ENCODE peak calls at places on chromosomes 16 and 17, in four cellular contexts. E is aorta, S is stomach, K is psoas muscle. H is an unnamed sample.

GRCh38 chr16:70697601-70698170 is 11.8 kb upstream of the MTSS2 start:
- DNase-seq in E (no peak), S (no peak), K (no peak), H (no peak)

GRCh38 chr16:49474741-49475140 is 101.1 kb downstream of the C16orf78 start:
- DNase-seq in E (peak; percentile 31), S (no peak), K (no peak), H (no peak)

GRCh38 chr16:54647731-54648221 is 282.9 kb upstream of the IRX5 start:
- DNase-seq in E (no peak), S (no peak), K (no peak), H (no peak)

GRCh38 chr17:81961087-81961514 is at the start of gene NOTUM:
- DNase-seq in E (no peak), S (no peak), K (peak; percentile 54), H (no peak)

GRCh38 chr17:58303981-58304734 is 23.4 kb upstream of the MPO start:
- DNase-seq in E (no peak), S (peak; percentile 52), K (no peak), H (peak; percentile 52)

GRCh38 chr17:78381601-78382168 is 3.2 kb downstream of the PGS1 start:
- DNase-seq in E (no peak), S (no peak), K (no peak), H (peak; percentile 40)

GRCh38 chr16:72530434-72530833 is 358.5 kb upstream of the PMFBP1 start:
- DNase-seq in E (no peak), S (no peak), K (no peak), H (no peak)

GRCh38 chr17:13076905-13077304 is 59.1 kb upstream of the ELAC2 start:
- DNase-seq in E (no peak), S (no peak), K (no peak), H (no peak)

GRCh38 chr17:17235212-17236174 is 1.5 kb downstream of the FLCN start:
- DNase-seq in E (no peak), S (no peak), K (no peak), H (no peak)

GRCh38 chr16:81095653-81095952 is 592 bp downstream of the GCSH start:
- DNase-seq in E (no peak), S (no peak), K (no peak), H (no peak)

GRCh38 chr17:43545383-43545632 is 832 bp downstream of the ETV4 start:
- DNase-seq in E (peak; percentile 52), S (peak; percentile 28), K (peak; percentile 33), H (peak; percentile 40)

GRCh38 chr16:61617214-61617783 is 418.9 kb downstream of the CDH8 start:
- DNase-seq in E (no peak), S (no peak), K (no peak), H (no peak)

GRCh38 chr17:6241381-6241780 is 171.2 kb downstream of the WSCD1 start:
- DNase-seq in E (no peak), S (no peak), K (no peak), H (no peak)

GRCh38 chr17:71444011-71444574 is 676.7 kb upstream of the SOX9 start:
- DNase-seq in E (no peak), S (no peak), K (no peak), H (no peak)

GRCh38 chr16:12002447-12003006 is 26.0 kb downstream of the SNX29 start:
- DNase-seq in E (no peak), S (no peak), K (no peak), H (no peak)

GRCh38 chr17:82388223-82388921 is 16.8 kb downstream of the UTS2R start:
- DNase-seq in E (no peak), S (peak; percentile 80), K (peak; percentile 59), H (no peak)

GRCh38 chr16:5907544-5907943 is 809.9 kb upstream of the EEF2KMT start:
- DNase-seq in E (no peak), S (no peak), K (no peak), H (no peak)

GRCh38 chr17:68394608-68395331 is 62.5 kb downstream of the WIPI1 start:
- DNase-seq in E (no peak), S (no peak), K (no peak), H (no peak)

GRCh38 chr17:21072623-21073278 is 29.9 kb upstream of the USP22 start:
- DNase-seq in E (no peak), S (no peak), K (no peak), H (no peak)

GRCh38 chr17:4968166-4968915 is 724 bp upstream of the SPAG7 start:
- DNase-seq in E (peak; percentile 61), S (no peak), K (no peak), H (no peak)

GRCh38 chr17:38735161-38735997 is 5.2 kb downstream of the CISD3 start:
- DNase-seq in E (peak; percentile 72), S (peak; percentile 60), K (peak; percentile 74), H (peak; percentile 54)

GRCh38 chr16:56658476-56658875 is 717 bp downstream of the MT1F start:
- DNase-seq in E (no peak), S (no peak), K (no peak), H (no peak)
- H3K4me3 ChIP-seq in E (no peak overlapping the region), S (peak overlapping the region; percentile 61), K (peak overlapping the region; percentile 68), H (peak overlapping the region; percentile 68)

GRCh38 chr16:69613283-69614154 is 47.8 kb downstream of the NFAT5 start:
- DNase-seq in E (no peak), S (no peak), K (no peak), H (no peak)

GRCh38 chr16:69615528-69615927 is 49.8 kb downstream of the NFAT5 start:
- DNase-seq in E (no peak), S (no peak), K (no peak), H (no peak)

GRCh38 chr16:69618307-69618706 is 52.5 kb downstream of the NFAT5 start:
- DNase-seq in E (no peak), S (no peak), K (no peak), H (no peak)

GRCh38 chr16:69618721-69619120 is 53.0 kb downstream of the NFAT5 start:
- DNase-seq in E (no peak), S (no peak), K (no peak), H (no peak)

DNA sequence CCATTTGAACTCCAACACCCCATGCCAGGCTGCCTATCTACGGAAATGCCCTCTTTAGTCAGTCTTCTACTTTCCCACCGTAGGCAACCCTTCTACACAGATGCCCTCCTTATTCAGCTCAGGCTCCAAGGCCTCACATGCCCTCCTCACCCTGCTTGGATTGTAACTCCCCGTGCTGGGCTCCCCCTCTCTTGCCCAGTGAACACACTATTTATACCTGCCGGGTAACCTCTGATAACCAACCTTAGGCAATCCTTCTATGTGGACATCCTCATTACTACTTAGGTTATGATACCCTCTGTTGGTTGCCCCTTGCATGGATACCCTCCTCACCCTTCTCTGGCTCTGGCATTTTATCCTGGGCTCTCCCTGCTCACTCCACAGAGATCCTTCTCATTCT is 50.3 kb downstream of the NFAT5 start:
- DNase-seq in E (no peak), S (no peak), K (no peak), H (no peak)
- H3K4me1 ChIP-seq in E (peaks cover 9% of the 10 kb centered on the region), S (peaks cover 75% of the 10 kb centered on the region), K (peaks cover 69% of the 10 kb centered on the region), H (peaks cover 8% of the 10 kb centered on the region)

GRCh38 chr17:1173456-1174370 is 6.1 kb downstream of the ABR start:
- DNase-seq in E (no peak), S (no peak), K (no peak), H (no peak)
- H3K4me3 ChIP-seq in E (no peak overlapping the region), S (no peak overlapping the region), K (peak overlapping the region; percentile 28), H (no peak overlapping the region)

GRCh38 chr17:75634376-75634740 is 1.1 kb downstream of the SMIM5 start:
- DNase-seq in E (no peak), S (no peak), K (peak; percentile 9), H (no peak)

GRCh38 chr17:75634754-75635609 is 1.7 kb downstream of the SMIM5 start:
- DNase-seq in E (no peak), S (no peak), K (peak; percentile 9), H (no peak)

GRCh38 chr17:75637143-75637538 is 3.9 kb downstream of the SMIM5 start:
- DNase-seq in E (no peak), S (peak; percentile 86), K (no peak), H (no peak)

GRCh38 chr17:75636381-75637142 is 3.3 kb downstream of the SMIM5 start:
- DNase-seq in E (no peak), S (peak; percentile 62), K (no peak), H (no peak)

DNA sequence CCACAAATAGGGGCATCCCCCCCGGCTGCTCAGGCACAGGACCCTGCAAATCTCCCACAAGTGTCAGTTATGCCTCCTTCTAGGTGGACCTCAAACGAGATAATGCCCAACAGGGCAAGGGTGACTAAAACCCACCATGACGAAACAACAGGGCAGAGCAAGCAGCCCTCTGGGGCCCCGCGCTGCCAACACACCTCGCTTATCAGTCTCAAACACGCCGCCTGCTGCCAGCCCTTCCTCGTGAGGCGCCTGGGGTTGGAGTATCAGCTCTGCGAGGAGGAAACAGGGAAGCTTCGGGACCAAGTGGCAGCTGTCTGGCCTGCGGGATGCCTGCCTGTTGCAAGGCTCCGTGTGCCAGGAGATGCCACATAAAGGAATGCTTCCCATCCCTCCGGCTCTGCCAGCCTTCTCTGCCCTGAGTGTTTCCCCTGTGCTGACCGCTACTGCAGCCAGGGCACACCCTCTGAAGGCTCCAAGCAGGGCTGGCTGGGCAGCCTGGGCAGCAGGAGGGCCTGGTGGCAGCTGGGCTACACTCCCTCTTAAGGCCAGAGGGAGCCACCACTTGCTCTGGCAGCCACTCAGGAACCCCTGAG is 2.5 kb downstream of the SMIM5 start:
- DNase-seq in E (no peak), S (peak; percentile 93), K (peak; percentile 25), H (no peak)
- H3K4me1 ChIP-seq in E (no peaks in the 10 kb centered on the region), S (peaks cover 72% of the 10 kb centered on the region), K (peaks cover 46% of the 10 kb centered on the region), H (peaks cover 8% of the 10 kb centered on the region)

GRCh38 chr17:14297161-14297851 is 3.6 kb upstream of the HS3ST3B1 start:
- DNase-seq in E (no peak), S (peak; percentile 38), K (peak; percentile 55), H (no peak)
- H3K4me3 ChIP-seq in E (no peak overlapping the region), S (peak overlapping the region; percentile 40), K (peak overlapping the region; percentile 61), H (peak overlapping the region; percentile 36)

DNA sequence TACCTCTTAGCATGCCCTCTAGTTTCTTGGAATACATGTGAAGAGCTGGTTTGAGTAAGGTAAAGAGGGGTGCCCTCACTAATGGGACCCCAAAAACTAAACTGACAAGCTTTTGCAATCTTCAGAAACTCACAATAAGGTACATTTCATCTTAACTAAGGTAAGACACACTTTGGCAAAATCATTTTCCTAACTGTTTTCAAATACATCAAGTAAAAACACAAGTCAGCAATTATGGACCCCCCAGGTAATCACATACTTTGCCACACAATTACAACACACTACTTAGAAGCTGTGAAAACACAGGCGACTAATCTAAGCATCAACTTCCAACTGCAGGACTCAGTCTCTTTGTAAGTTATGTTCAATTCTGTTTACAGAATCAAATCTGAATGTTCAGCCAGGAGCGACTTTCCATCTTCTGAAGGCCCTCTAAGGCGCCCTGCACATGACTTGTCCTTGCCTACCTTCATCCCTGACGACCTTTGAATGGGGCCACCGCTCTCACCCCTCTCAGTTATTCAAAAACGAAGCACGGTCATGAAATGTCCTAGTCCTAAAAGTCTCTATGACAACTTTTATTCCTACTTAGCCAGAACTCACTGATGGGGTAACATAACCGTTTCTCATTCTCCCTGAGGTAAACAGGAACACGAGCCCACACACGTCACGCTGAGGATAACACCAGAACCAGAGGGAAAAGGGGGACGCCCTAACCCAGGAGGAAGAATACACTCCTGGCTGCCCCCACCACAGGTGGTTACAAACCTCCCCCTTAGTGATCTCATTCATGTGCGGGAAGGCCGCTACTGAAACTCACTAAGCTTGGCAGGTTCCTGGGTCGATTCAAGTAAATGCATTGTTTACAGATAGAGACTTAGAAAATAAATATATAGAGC is 5.5 kb downstream of the CREBBP start:
- DNase-seq in E (no peak), S (no peak), K (no peak), H (no peak)
- H3K4me1 ChIP-seq in E (no peaks in the 10 kb centered on the region), S (peaks cover 89% of the 10 kb centered on the region), K (peaks cover 84% of the 10 kb centered on the region), H (peaks cover 85% of the 10 kb centered on the region)